ENCODE peak calls at places on chromosomes 4 and X, in seven cellular contexts. K, U, N, J, R, F and S are unnamed samples.

GRCh38 chr4:2962099-2962455 is 1.1 kb downstream of the NOP14 start:
- DNase-seq in F (no peak), R (no peak), U (no peak), N (no peak), K (no peak), J (peak), S (no peak)

GRCh38 chr4:71275004-71275403 is 63.8 kb upstream of the SLC4A4 start:
- DNase-seq in J (no peak), K (no peak), N (no peak), R (no peak), F (no peak), U (no peak), S (no peak)

GRCh38 chrX:22351966-22352365 is 79.3 kb downstream of the CBLL2 start:
- DNase-seq in U (no peak), R (no peak), N (no peak), F (peak), J (no peak), K (no peak), S (no peak)

GRCh38 chrX:18897611-18898010 is 86.3 kb downstream of the PHKA2 start:
- DNase-seq in U (no peak), K (no peak), N (no peak), J (no peak), F (no peak), R (no peak), S (no peak)

GRCh38 chrX:153953342-153953830 is 8.9 kb upstream of the RENBP start:
- DNase-seq in R (peak), F (peak), N (peak), U (peak), J (peak), K (peak), S (no peak)

GRCh38 chr4:184983660-184984356 is 34.5 kb upstream of the HELT start:
- DNase-seq in R (peak), K (peak), U (peak), N (peak), F (peak), J (peak), S (peak)

GRCh38 chrX:56498756-56499155 is 64.7 kb upstream of the UBQLN2 start:
- DNase-seq in F (no peak), K (no peak), N (no peak), U (no peak), J (no peak), R (no peak), S (no peak)

GRCh38 chr4:146428298-146428697 is 93.4 kb downstream of the SLC10A7 start:
- DNase-seq in F (no peak), K (no peak), N (no peak), R (no peak), J (no peak), U (no peak), S (no peak)

GRCh38 chrX:119870626-119871131 is 854 bp downstream of the RNF113A start:
- DNase-seq in N (peak), U (peak), K (no peak), J (peak), F (peak), R (no peak), S (no peak)

GRCh38 chr4:41129128-41129754 is 85.1 kb downstream of the APBB2 start:
- DNase-seq in J (no peak), N (no peak), F (no peak), R (no peak), U (no peak), K (no peak), S (no peak)

GRCh38 chr4:1321486-1321885 is 25.5 kb upstream of the UVSSA start:
- DNase-seq in K (no peak), R (no peak), N (no peak), J (no peak), F (no peak), U (no peak), S (no peak)

GRCh38 chrX:137428251-137428661 is 137.7 kb upstream of the ZIC3 start:
- DNase-seq in U (no peak), F (no peak), J (no peak), N (no peak), R (no peak), K (no peak), S (no peak)

GRCh38 chrX:65643046-65643785 is 24.2 kb upstream of the MSN start:
- DNase-seq in R (no peak), J (no peak), N (no peak), K (peak), F (no peak), U (no peak), S (no peak)

GRCh38 chrX:12489341-12489740 is 301.9 kb upstream of the PRPS2 start:
- DNase-seq in F (no peak), R (no peak), U (no peak), J (no peak), N (no peak), K (no peak), S (no peak)